ENCODE peak calls at places on chromosomes 11 and 22, in ten cellular contexts. K, B, M, R, J, F, I, Z, E and G are unnamed samples. For H3K4me1, the result is how much of the 10 kb centered on the place peaks cover.

GRCh38 chr11:83102806-83103205 is 31.1 kb upstream of the RAB30 start:
- DNase-seq in E (no peak), I (no peak), F (no peak), R (no peak), K (no peak), J (no peak), Z (no peak), B (no peak), M (no peak), G (no peak)

GRCh38 chr11:22617868-22618267 is 7.8 kb downstream of the FANCF start:
- DNase-seq in R (no peak), J (no peak), E (no peak), Z (no peak), K (no peak), B (no peak), M (no peak), F (no peak), I (no peak), G (no peak)

GRCh38 chr11:71244116-71244815 is 8.1 kb downstream of the SHANK2 start:
- DNase-seq in R (peak), K (peak), E (no peak), B (no peak), I (peak), M (no peak), Z (no peak), J (no peak), F (peak), G (peak)

GRCh38 chr11:57638005-57638760 is 11.5 kb downstream of the YPEL4 start:
- DNase-seq in E (peak), B (peak), K (peak), J (no peak), R (peak), Z (peak), I (no peak), M (no peak), F (peak), G (no peak)

GRCh38 chr11:68798221-68798813 is 43.4 kb downstream of the CPT1A start:
- DNase-seq in M (peak), E (no peak), Z (peak), R (peak), B (no peak), K (no peak), J (no peak), F (no peak), I (no peak), G (peak)

GRCh38 chr11:132186699-132187098 is 816.3 kb downstream of the NTM start:
- DNase-seq in E (no peak), K (no peak), F (no peak), Z (no peak), B (no peak), I (no peak), M (no peak), J (no peak), R (no peak), G (no peak)

GRCh38 chr11:27757953-27758352 is 57.7 kb upstream of the BDNF start:
- DNase-seq in R (no peak), K (peak), I (no peak), J (no peak), Z (no peak), E (no peak), F (no peak), M (no peak), B (no peak), G (no peak)

GRCh38 chr11:112632866-112633505 is 328.2 kb upstream of the NCAM1 start:
- DNase-seq in J (no peak), Z (no peak), M (no peak), B (no peak), F (no peak), I (no peak), R (no peak), K (no peak), E (no peak), G (no peak)

GRCh38 chr22:21791635-21792625 is 56.3 kb upstream of the YPEL1 start:
- DNase-seq in E (no peak), M (no peak), B (no peak), K (peak), J (no peak), R (no peak), I (no peak), Z (no peak), F (no peak), G (no peak)

GRCh38 chr11:68382358-68382998 is 70.1 kb downstream of the LRP5 start:
- DNase-seq in I (no peak), B (no peak), K (no peak), J (no peak), Z (no peak), M (no peak), R (no peak), E (no peak), F (no peak), G (no peak)

GRCh38 chr11:115500547-115501503 is 3.4 kb downstream of the CADM1 start:
- DNase-seq in J (no peak), F (no peak), E (no peak), I (no peak), K (no peak), M (no peak), B (no peak), R (no peak), Z (no peak), G (no peak)

GRCh38 chr11:27716850-27717249 is 16.6 kb upstream of the BDNF start:
- DNase-seq in M (no peak), R (no peak), I (no peak), F (no peak), E (no peak), Z (no peak), J (no peak), B (no peak), K (peak), G (no peak)

GRCh38 chr22:50260801-50261614 is 475 bp downstream of the MAPK12 start:
- DNase-seq in I (no peak), E (no peak), R (no peak), M (no peak), Z (peak), K (peak), J (no peak), F (peak), B (peak), G (no peak)

GRCh38 chr22:17871726-17872458 is 97.6 kb upstream of the BID start:
- DNase-seq in R (no peak), F (no peak), J (no peak), E (no peak), I (no peak), Z (no peak), M (no peak), K (no peak), B (no peak), G (peak)

GRCh38 chr11:66892926-66893325 is 36.1 kb downstream of the LRFN4 start:
- DNase-seq in M (no peak), I (no peak), R (no peak), Z (no peak), F (no peak), J (no peak), B (no peak), E (no peak), K (peak), G (no peak)

GRCh38 chr11:126978155-126978554 is 22.4 kb downstream of the KIRREL3 start:
- DNase-seq in J (no peak), K (no peak), M (no peak), E (no peak), I (no peak), Z (no peak), F (no peak), B (no peak), R (no peak), G (no peak)

GRCh38 chr11:120302001-120302805 is 22.9 kb upstream of the TLCD5 start:
- DNase-seq in F (peak), I (peak), Z (no peak), R (peak), E (no peak), B (peak), M (no peak), K (no peak), J (no peak), G (no peak)

GRCh38 chr22:46001046-46001425 is 24.1 kb upstream of the WNT7B start:
- DNase-seq in B (no peak), K (no peak), Z (no peak), I (no peak), R (no peak), E (no peak), F (no peak), M (no peak), J (no peak), G (peak)

GRCh38 chr11:119206512-119207299 is 567 bp downstream of the CBL start:
- DNase-seq in K (no peak), B (peak), R (peak), Z (no peak), E (peak), J (peak), F (no peak), M (peak), I (peak), G (peak)

GRCh38 chr22:22936915-22937656 is 49.5 kb downstream of the IGLL5 start:
- DNase-seq in M (no peak), F (no peak), I (no peak), Z (no peak), K (no peak), R (no peak), J (no peak), E (no peak), B (no peak), G (no peak)

GRCh38 chr11:70048279-70049024 is 29.7 kb upstream of the ANO1 start:
- DNase-seq in F (no peak), Z (no peak), M (no peak), J (no peak), K (no peak), R (no peak), I (peak), B (no peak), E (no peak), G (no peak)

GRCh38 chr11:112172362-112172994 is 2.8 kb upstream of the BCO2 start:
- DNase-seq in J (no peak), R (no peak), B (no peak), Z (peak), K (peak), E (no peak), M (no peak), I (no peak), F (no peak), G (no peak)

GRCh38 chr11:114262681-114263509 is 33.3 kb upstream of the NNMT start:
- DNase-seq in K (peak), F (no peak), M (no peak), J (no peak), Z (peak), B (peak), I (no peak), E (no peak), R (peak), G (no peak)

GRCh38 chr11:2701898-2702434 is 2.2 kb upstream of the KCNQ1OT1 start:
- DNase-seq in E (peak), I (peak), R (no peak), M (no peak), F (no peak), J (no peak), K (no peak), Z (no peak), B (no peak), G (peak)

GRCh38 chr11:2704356-2704755 is 4.6 kb upstream of the KCNQ1OT1 start:
- DNase-seq in J (no peak), R (no peak), I (no peak), K (no peak), E (no peak), F (no peak), M (no peak), B (no peak), Z (no peak), G (peak)

GRCh38 chr11:2703487-2704141 is 3.8 kb upstream of the KCNQ1OT1 start:
- DNase-seq in B (no peak), I (no peak), Z (no peak), M (no peak), F (no peak), K (no peak), J (no peak), R (no peak), E (no peak), G (peak)

GRCh38 chr11:2701230-2701629 is 1.4 kb upstream of the KCNQ1OT1 start:
- DNase-seq in B (no peak), I (no peak), F (no peak), K (no peak), J (no peak), E (peak), R (no peak), Z (no peak), M (no peak), G (peak)

DNA sequence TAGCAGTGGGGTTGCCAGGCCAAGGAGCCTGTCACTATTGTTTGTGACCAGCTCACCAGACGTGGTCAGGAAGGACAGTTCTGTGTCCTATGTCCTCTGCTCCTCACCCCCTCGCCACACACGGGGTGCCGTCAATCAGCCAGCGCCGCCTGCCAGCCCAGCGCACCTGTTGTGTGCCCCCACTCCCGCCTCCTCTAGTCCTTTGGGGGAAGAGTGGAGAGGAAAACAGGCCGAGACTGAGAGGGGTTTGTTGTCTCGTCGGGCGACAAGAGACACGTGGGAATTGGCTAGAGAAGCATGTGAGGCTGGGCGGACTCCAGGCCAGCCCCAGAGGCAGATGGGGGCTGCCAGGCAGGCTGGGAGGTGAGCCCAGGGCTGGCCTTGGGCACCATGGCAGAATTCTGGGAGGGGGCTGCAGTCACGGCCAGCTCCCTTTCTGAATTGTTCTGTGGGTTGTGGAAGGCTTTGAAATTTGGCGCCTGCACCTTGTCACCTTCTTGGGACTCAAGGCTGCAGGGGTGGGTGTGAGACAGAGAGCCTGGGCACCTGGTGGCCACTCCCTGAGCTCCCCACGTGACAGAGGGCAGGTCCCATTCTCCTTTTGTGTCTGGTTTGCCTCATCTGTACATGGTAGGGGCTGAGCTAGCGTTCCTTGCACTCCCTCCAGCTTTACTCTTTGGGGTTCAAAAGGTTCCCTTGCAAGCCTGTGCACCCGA is 3.1 kb upstream of the KCNQ1OT1 start:
- DNase-seq in B (no peak), K (no peak), F (no peak), I (no peak), J (no peak), R (no peak), E (peak), M (no peak), Z (no peak), G (peak)
- H3K4me1 ChIP-seq in B (under half), K (under half), F (under half), I (under half), J (under half), R (under half), E (under half), M (under half), Z (under half), G (under half)

GRCh38 chr22:40408718-40409612 is 38.6 kb downstream of the SGSM3 start:
- DNase-seq in R (no peak), J (no peak), F (no peak), I (peak), B (no peak), Z (no peak), E (no peak), M (no peak), K (no peak), G (no peak)

GRCh38 chr22:40406063-40406890 is 35.9 kb downstream of the SGSM3 start:
- DNase-seq in J (no peak), E (no peak), R (no peak), Z (no peak), M (no peak), F (no peak), B (no peak), I (peak), K (no peak), G (peak)

GRCh38 chr22:40407021-40407761 is 36.8 kb downstream of the SGSM3 start:
- DNase-seq in I (peak), E (no peak), M (no peak), Z (no peak), K (no peak), F (no peak), B (no peak), R (no peak), J (no peak), G (peak)

GRCh38 chr22:40409613-40410113 is 39.3 kb downstream of the SGSM3 start:
- DNase-seq in M (no peak), Z (no peak), R (no peak), E (no peak), I (no peak), K (no peak), F (no peak), J (no peak), B (no peak), G (no peak)

GRCh38 chr22:40407831-40408717 is 37.7 kb downstream of the SGSM3 start:
- DNase-seq in Z (no peak), E (no peak), B (no peak), M (no peak), I (peak), F (no peak), K (no peak), J (no peak), R (no peak), G (peak)
- TF ChIP-seq POLR2A in Z (no peak), E (no peak), B (no peak), M (no peak), I (no peak), F (no peak), K (no peak), J (no peak), R (no peak), G (no peak)

DNA sequence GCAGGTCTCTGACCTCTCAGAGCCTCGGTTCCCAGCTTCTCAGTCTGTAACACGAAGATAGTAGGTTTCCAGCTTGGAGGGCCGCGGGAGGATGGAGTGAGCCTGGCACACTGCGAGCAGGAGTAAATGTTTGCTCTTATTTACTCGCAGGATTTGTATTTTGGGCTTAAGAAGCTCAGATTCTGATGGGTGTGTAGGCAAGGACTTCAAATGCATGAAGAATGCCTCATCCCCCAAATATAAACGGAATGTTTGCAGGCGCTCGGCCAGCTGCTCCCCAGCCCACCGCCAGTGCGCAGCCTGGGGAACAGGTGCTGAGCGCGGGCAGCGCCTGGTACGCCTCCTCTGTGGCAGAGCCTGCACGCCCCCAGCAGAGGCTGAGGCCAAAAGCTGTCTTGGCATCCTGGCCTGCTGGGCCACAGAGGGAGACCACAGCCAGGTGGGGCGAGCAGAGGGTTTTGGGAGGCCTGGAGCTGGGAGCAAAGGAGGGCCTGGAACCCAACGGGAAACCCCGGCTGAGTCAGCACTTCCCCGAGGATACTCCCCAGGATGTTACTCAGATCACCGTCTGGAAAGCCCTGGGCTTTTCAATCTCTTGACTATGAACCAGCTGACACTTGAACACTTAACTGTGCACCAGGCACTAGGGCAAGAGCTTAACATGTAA is 9.4 kb downstream of the EHD1 start:
- DNase-seq in Z (peak), K (peak), E (peak), M (no peak), J (no peak), F (no peak), R (peak), I (no peak), B (no peak), G (peak)
- H3K4me1 ChIP-seq in Z (half or more), K (under half), E (under half), M (half or more), J (half or more), F (half or more), R (half or more), I (under half), B (under half), G (half or more)

GRCh38 chr11:124172076-124172475 is 11.1 kb upstream of the OR10D3 start:
- DNase-seq in K (no peak), J (no peak), F (no peak), E (no peak), Z (no peak), I (no peak), R (no peak), B (no peak), M (no peak), G (no peak)
- TF ChIP-seq POLR2A in K (no peak), J (no peak), F (no peak), E (no peak), Z (no peak), I (no peak), R (no peak), B (no peak), M (no peak), G (no peak)